ENCODE peak calls at places on chromosomes 11 and 22, in seven cellular contexts. K is heart right ventricle, Z is sigmoid colon, A is A549, O is tibial artery, Y is prostate gland, H is tibial nerve. M is an unnamed sample.

GRCh38 chr11:2771758-2772466 is 72.1 kb upstream of the KCNQ1OT1 start:
- DNase-seq in Y (no peak), K (no peak), O (peak; percentile 10), Z (peak; percentile 60), H (peak; percentile 6), A (no peak), M (peak; percentile 21)

GRCh38 chr22:24576793-24577192 is 16.1 kb downstream of the LRRC75B start:
- DNase-seq in Y (no peak), A (no peak), Z (no peak), H (no peak), O (no peak), K (no peak), M (no peak)

GRCh38 chr22:26229910-26230309 is 60.6 kb downstream of the SEZ6L start:
- DNase-seq in Y (peak; percentile 33), O (no peak), H (no peak), Z (no peak), K (no peak), A (no peak), M (no peak)

GRCh38 chr11:57260937-57261783 is 24.1 kb upstream of the APLNR start:
- DNase-seq in Z (no peak), O (no peak), A (no peak), Y (no peak), K (no peak), H (no peak), M (no peak)

GRCh38 chr11:57456960-57457642 is 3.2 kb upstream of the RTN4RL2 start:
- DNase-seq in K (peak; percentile 90), A (peak; percentile 80), H (peak; percentile 88), Y (peak; percentile 83), Z (peak; percentile 94), O (peak; percentile 92), M (peak; percentile 92)

GRCh38 chr11:75815345-75815983 is 454 bp downstream of the UVRAG start:
- DNase-seq in H (no peak), K (peak; percentile 37), Z (peak; percentile 83), Y (no peak), O (peak; percentile 36), A (peak; percentile 58), M (no peak)

GRCh38 chr11:122692444-122692843 is 36.9 kb downstream of the UBASH3B start:
- DNase-seq in H (no peak), Y (no peak), K (no peak), A (no peak), O (no peak), Z (no peak), M (no peak)

GRCh38 chr22:41092023-41092817 is at the start of gene EP300:
- DNase-seq in Y (peak; percentile 91), Z (peak; percentile 95), H (peak; percentile 81), K (peak; percentile 84), A (peak; percentile 73), O (peak; percentile 93), M (peak; percentile 86)

GRCh38 chr22:26169312-26170111 is at the start of gene SEZ6L:
- DNase-seq in Y (no peak), Z (no peak), H (no peak), O (no peak), A (no peak), K (peak; percentile 29), M (no peak)

GRCh38 chr22:17368144-17368726 is 1.0 kb upstream of the CECR2 start:
- DNase-seq in O (no peak), A (no peak), H (no peak), Y (peak; percentile 19), K (no peak), Z (peak; percentile 68), M (no peak)

GRCh38 chr11:70620510-70621184 is 222.3 kb downstream of the CTTN start:
- DNase-seq in H (no peak), Y (no peak), A (no peak), K (no peak), Z (no peak), O (no peak), M (no peak)

GRCh38 chr22:20026204-20026908 is 5.4 kb downstream of the TANGO2 start:
- DNase-seq in H (no peak), Z (no peak), Y (no peak), A (no peak), K (no peak), O (no peak), M (no peak)

GRCh38 chr22:39090426-39091064 is 6.5 kb upstream of the APOBEC3H start:
- DNase-seq in A (no peak), Z (no peak), Y (no peak), O (no peak), K (no peak), H (no peak), M (no peak)

DNA sequence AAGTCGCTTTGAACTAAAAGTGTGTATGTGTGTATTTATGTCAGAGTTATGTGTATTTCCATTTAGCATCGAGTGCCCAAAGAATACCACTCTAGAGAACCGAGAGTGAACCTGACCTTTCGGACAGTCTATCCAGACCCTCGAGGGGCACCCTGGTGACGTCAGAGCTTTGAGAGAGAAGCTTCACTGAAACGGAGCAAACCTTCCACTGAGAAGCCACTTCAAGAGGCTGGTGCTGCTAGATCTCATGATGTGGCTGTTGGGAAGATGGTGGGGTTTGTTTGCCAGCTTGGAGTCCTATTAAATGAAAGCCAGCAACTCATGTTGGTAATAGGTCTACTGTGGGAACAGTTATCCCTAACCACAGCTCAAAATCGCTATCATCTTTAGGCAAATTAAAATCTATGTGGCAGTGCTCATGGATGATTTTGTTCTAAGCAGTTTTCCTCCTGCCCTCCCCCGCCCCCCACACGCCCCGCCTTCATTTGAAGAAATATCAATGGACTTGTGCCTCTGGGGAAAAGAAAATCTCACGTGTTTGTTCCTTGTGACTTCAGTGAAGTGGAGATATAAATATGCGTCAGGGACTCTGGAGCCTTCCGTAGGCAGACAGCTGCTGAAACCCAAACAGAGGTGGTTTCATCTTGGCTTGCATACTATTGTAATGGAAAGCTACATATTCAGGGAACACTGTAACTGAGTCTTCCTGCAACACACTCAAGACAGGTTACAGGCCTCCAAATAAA is 22.4 kb upstream of the C11orf96 start:
- DNase-seq in K (no peak), O (no peak), Y (no peak), A (no peak), Z (no peak), H (no peak), M (no peak)
- H3K4me1 ChIP-seq in K (peaks cover 35% of the 10 kb centered on the region), O (no peaks in the 10 kb centered on the region), Y (no peaks in the 10 kb centered on the region), A (peaks cover 25% of the 10 kb centered on the region), Z (peaks cover 52% of the 10 kb centered on the region), H (no peaks in the 10 kb centered on the region), M (peaks cover 19% of the 10 kb centered on the region)

GRCh38 chr11:127496165-127496564 is 495.6 kb upstream of the KIRREL3 start:
- DNase-seq in K (no peak), O (no peak), H (no peak), Y (no peak), Z (no peak), A (no peak), M (no peak)

GRCh38 chr11:127490896-127491295 is 490.3 kb upstream of the KIRREL3 start:
- DNase-seq in A (no peak), Y (no peak), Z (no peak), K (no peak), O (no peak), H (no peak), M (no peak)

GRCh38 chr11:127492025-127492424 is 491.5 kb upstream of the KIRREL3 start:
- DNase-seq in O (no peak), K (no peak), H (no peak), A (no peak), Z (no peak), Y (no peak), M (no peak)

GRCh38 chr11:127491589-127491988 is 491.0 kb upstream of the KIRREL3 start:
- DNase-seq in O (no peak), H (no peak), Z (no peak), A (no peak), Y (no peak), K (no peak), M (no peak)

DNA sequence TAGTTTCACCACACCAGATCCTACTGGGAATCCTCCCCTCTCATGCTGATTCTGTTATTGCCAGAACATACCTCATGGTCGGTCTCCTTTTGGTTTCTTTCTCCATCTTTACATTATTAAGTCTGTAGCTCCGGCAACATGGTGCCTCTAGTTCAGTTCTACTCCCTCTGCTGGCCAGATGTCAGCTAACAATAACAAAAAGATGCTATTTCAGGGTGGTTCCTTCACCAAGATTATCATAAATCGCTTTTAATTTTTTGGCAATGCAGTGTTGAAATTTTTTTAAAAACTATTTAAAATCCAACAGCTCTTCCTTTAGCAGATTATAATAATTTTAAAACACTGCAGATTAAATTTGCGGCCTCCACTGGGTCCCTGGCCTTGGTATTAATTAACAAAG is 492.8 kb upstream of the KIRREL3 start:
- DNase-seq in Y (no peak), A (no peak), H (no peak), O (no peak), Z (no peak), K (no peak), M (peak; percentile 41)
- TF ChIP-seq CTCF in Y (no peak), A (peak; percentile 23), H (no peak), O (no peak), Z (no peak), K (peak; percentile 33), M (peak; percentile 53)

GRCh38 chr11:62918531-62918930 is 2.6 kb downstream of the CHRM1 start:
- DNase-seq in Y (no peak), O (no peak), H (no peak), A (no peak), K (no peak), Z (no peak), M (no peak)

GRCh38 chr11:62921201-62921572 is at the start of gene CHRM1:
- DNase-seq in K (no peak), O (no peak), H (no peak), Y (peak; percentile 70), A (no peak), Z (no peak), M (no peak)

GRCh38 chr11:62919476-62919875 is 1.7 kb downstream of the CHRM1 start:
- DNase-seq in K (no peak), A (no peak), H (no peak), Y (no peak), Z (no peak), O (no peak), M (no peak)

GRCh38 chr11:62921573-62922188 is 518 bp upstream of the CHRM1 start:
- DNase-seq in O (no peak), H (no peak), Z (no peak), K (no peak), A (no peak), Y (peak; percentile 61), M (no peak)

DNA sequence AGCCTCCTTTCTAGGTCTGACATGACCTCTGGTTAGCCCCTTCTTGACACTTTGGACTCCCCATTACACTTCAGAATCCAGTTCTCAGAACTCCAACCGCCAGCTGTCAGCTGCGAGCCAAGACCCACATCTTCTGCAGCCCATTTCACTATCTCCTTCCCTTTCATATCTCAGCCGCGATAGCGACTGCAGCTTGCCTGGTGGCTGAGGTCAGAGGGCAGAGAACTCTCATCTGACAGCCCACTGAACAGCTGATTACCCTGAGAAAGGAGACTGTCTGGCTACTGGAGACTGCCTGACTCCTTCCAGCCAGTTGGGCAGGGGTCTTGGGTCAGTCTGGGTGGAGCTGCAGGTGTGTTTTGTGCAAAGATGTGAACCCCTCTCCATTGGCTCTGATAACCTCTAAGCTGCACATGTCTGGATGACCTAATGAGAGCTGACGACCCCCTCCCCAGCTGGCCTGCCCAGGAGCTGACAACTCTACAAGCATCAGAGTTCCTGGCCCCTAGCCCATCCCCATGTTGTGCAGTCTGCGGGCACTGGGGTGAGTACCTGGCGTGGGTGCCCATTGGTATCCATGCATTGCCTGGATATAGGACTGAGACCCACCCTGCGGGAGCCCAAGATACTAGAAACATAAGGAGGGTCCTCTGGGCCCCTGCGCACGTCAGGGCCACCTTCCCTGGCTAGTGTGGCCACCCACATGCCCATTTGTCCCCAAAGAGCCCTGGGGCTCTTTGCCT is 1.1 kb downstream of the CHRM1 start:
- DNase-seq in H (no peak), K (no peak), A (no peak), O (no peak), Y (no peak), Z (no peak), M (no peak)
- H3K4me1 ChIP-seq in H (no peaks in the 10 kb centered on the region), K (peaks cover 7% of the 10 kb centered on the region), A (peaks cover 26% of the 10 kb centered on the region), O (no peaks in the 10 kb centered on the region), Y (peaks cover 16% of the 10 kb centered on the region), Z (peaks cover 21% of the 10 kb centered on the region), M (peaks cover 17% of the 10 kb centered on the region)

GRCh38 chr22:46813816-46814597 is 51.6 kb downstream of the TBC1D22A start:
- DNase-seq in A (no peak), K (no peak), H (no peak), Z (no peak), O (no peak), Y (no peak), M (no peak)
- TF ChIP-seq CTCF in A (no peak), K (no peak), H (no peak), Z (no peak), O (no peak), Y (no peak), M (no peak)